ENCODE peak calls at places on chromosome 20, in four cellular contexts. U is brain microvascular endothelial cell, N is bronchial epithelial cell, M is Panc1. B is an unnamed sample.

GRCh38 chr20:10350188-10350842 is 83.7 kb downstream of the MKKS start:
- DNase-seq in N (no peak), U (no peak), M (no peak), B (no peak)

GRCh38 chr20:58882704-58883089 is 30.2 kb downstream of the GNAS start:
- DNase-seq in M (no peak), U (no peak), N (no peak), B (no peak)

GRCh38 chr20:54122189-54122588 is 51.6 kb downstream of the CYP24A1 start:
- DNase-seq in M (no peak), N (peak), U (no peak), B (no peak)

GRCh38 chr20:19757487-19757972 is 528 bp upstream of the RIN2 start:
- DNase-seq in M (no peak), U (peak), N (peak), B (peak)

GRCh38 chr20:61516398-61517208 is 264.5 kb downstream of the CDH4 start:
- DNase-seq in M (no peak), U (no peak), N (no peak), B (no peak)

GRCh38 chr20:43431120-43431519 is 26.6 kb upstream of the SRSF6 start:
- DNase-seq in N (no peak), U (no peak), M (no peak), B (no peak)

GRCh38 chr20:50339196-50339901 is 148.7 kb downstream of the CEBPB start:
- DNase-seq in N (no peak), U (no peak), M (no peak), B (no peak)

GRCh38 chr20:5191829-5192569 is 65.2 kb downstream of the CDS2 start:
- DNase-seq in N (peak), U (peak), M (peak), B (peak)

GRCh38 chr20:33493076-33493766 is 3.3 kb downstream of the CBFA2T2 start:
- DNase-seq in N (no peak), M (no peak), U (no peak), B (no peak)

GRCh38 chr20:57210911-57211280 is 55.5 kb downstream of the BMP7 start:
- DNase-seq in U (no peak), M (no peak), N (no peak), B (no peak)

GRCh38 chr20:41179961-41180360 is 42.6 kb downstream of the PLCG1 start:
- DNase-seq in U (no peak), N (no peak), M (no peak), B (no peak)

GRCh38 chr20:48722002-48722731 is 105.6 kb downstream of the PREX1 start:
- DNase-seq in U (peak), N (no peak), M (no peak), B (no peak)

GRCh38 chr20:41776450-41776849 is 158.3 kb upstream of the CHD6 start:
- DNase-seq in M (no peak), N (no peak), U (no peak), B (no peak)

GRCh38 chr20:36481380-36482043 is 59.8 kb upstream of the MYL9 start:
- DNase-seq in U (no peak), M (no peak), N (no peak), B (no peak)

GRCh38 chr20:57498425-57499400 is 26.2 kb downstream of the CTCFL start:
- DNase-seq in N (peak), M (no peak), U (peak), B (no peak)

GRCh38 chr20:45857836-45858250 is 429 bp downstream of the ZSWIM3 start:
- DNase-seq in M (no peak), N (no peak), U (no peak), B (peak)

GRCh38 chr20:60630609-60631008 is 621.5 kb upstream of the CDH4 start:
- DNase-seq in U (no peak), M (no peak), N (no peak), B (no peak)

GRCh38 chr20:9578584-9578983 is 64.2 kb downstream of the LAMP5 start:
- DNase-seq in U (no peak), M (no peak), N (no peak), B (no peak)

GRCh38 chr20:14491436-14491835 is 154.0 kb upstream of the FLRT3 start:
- DNase-seq in N (no peak), M (no peak), U (no peak), B (no peak)

GRCh38 chr20:60365882-60366281 is 407.7 kb downstream of the CDH26 start:
- DNase-seq in M (no peak), N (no peak), U (no peak), B (no peak)

GRCh38 chr20:10793741-10794140 is 119.9 kb upstream of the JAG1 start:
- DNase-seq in N (no peak), M (no peak), U (no peak), B (no peak)

GRCh38 chr20:58028123-58028522 is 200.3 kb downstream of the ANKRD60 start:
- DNase-seq in U (no peak), N (no peak), M (no peak), B (no peak)

GRCh38 chr20:52470561-52470960 is 279.0 kb upstream of the ZFP64 start:
- DNase-seq in N (no peak), M (no peak), U (no peak), B (no peak)

GRCh38 chr20:54726687-54727086 is 251.3 kb downstream of the DOK5 start:
- DNase-seq in M (no peak), U (no peak), N (no peak), B (no peak)

GRCh38 chr20:53750827-53751393 is 157.3 kb upstream of the ZNF217 start:
- DNase-seq in M (no peak), U (peak), N (no peak), B (no peak)

GRCh38 chr20:25277941-25278521 is 30.1 kb downstream of the PYGB start:
- DNase-seq in U (no peak), M (no peak), N (no peak), B (no peak)

GRCh38 chr20:16761305-16761829 is 13.2 kb downstream of the OTOR start:
- DNase-seq in M (peak), N (peak), U (peak), B (peak)

GRCh38 chr20:54203281-54203680 is 4.6 kb upstream of the PFDN4 start:
- DNase-seq in U (no peak), N (no peak), M (no peak), B (no peak)

GRCh38 chr20:4720977-4721349 is 746 bp upstream of the PRND start:
- DNase-seq in M (no peak), U (no peak), N (no peak), B (no peak)

GRCh38 chr20:4490595-4491280 is 231.0 kb upstream of the PRND start:
- DNase-seq in M (no peak), U (no peak), N (no peak), B (no peak)

DNA sequence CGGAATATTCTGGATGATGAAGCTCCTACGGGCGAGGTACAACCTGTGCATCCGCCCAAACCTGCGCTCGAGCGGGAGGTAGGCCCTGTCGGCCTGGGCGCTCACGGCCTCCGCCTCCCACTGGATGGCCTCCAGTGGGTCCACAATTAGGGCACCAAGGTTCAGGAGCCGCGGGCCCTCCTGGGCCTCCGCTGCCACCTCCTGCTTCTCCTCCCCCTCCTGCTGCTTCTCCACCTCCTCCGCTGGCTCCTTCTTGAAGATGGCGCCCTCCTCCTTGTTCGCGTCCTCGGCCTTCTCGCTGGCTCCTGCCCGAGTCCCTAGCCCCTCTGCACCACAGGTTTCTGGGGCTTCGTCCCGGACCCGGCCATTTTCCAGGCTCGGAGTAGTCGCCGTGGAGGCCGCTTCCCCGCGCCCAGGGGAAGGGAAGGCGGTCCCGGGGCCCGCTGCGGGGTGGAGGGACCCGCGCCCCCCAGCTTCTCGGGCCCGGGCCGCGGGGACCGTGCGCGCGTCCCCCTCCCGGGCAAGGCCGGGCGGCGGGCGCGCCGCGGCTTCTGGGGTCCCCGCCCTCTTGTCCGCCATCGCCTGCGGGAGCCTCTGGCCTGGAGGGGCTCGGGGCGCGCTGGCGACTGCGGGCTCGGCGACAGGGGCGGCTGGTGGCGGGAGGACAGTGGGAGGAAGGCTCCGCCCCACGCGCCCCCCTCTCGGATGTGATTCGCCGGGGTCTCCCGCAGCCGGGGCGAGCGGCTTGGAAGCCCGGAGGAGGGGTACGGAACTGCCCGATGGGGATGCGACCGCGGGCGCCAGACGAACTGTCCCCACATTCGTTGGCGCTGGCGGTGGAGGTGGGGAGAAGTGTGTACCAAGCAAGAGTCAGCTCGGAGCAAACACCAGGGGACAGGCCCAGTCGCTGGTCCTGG is 17.6 kb downstream of the PLAGL2 start:
- DNase-seq in M (no peak), N (no peak), U (no peak), B (peak)
- TF ChIP-seq CTCF in M (no peak), N (no peak), U (no peak), B (no peak)

DNA sequence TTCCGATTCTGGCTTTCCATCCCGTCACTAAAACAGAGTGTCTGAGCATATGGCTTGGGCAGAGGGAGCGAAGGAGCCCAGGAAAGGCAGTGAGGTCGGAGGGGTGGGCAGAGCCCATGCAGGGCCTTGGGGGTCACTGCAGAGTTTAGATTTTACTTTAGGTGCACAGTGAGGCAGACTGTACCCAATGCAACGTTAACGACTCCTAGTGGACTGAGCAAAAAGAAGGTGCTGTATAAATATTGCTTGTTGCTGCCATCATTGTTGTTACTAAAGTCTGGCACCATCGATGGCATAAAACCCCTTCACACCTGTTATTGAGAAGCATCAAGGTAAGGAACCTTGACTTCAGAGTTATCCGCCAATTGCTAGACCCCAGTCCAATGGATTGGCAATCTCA is 119.0 kb downstream of the EYA2 start:
- DNase-seq in N (no peak), U (no peak), M (no peak), B (no peak)
- TF ChIP-seq CTCF in N (no peak), U (peak), M (no peak), B (no peak)

GRCh38 chr20:51378171-51378928 is 164.2 kb downstream of the NFATC2 start:
- DNase-seq in M (no peak), U (no peak), N (no peak), B (no peak)
- TF ChIP-seq CTCF in M (peak), U (peak), N (peak), B (no peak)

GRCh38 chr20:38674178-38675133 is 49.8 kb upstream of the SLC32A1 start:
- DNase-seq in N (peak), M (no peak), U (peak), B (peak)
- TF ChIP-seq CTCF in N (no peak), M (no peak), U (no peak), B (no peak)

DNA sequence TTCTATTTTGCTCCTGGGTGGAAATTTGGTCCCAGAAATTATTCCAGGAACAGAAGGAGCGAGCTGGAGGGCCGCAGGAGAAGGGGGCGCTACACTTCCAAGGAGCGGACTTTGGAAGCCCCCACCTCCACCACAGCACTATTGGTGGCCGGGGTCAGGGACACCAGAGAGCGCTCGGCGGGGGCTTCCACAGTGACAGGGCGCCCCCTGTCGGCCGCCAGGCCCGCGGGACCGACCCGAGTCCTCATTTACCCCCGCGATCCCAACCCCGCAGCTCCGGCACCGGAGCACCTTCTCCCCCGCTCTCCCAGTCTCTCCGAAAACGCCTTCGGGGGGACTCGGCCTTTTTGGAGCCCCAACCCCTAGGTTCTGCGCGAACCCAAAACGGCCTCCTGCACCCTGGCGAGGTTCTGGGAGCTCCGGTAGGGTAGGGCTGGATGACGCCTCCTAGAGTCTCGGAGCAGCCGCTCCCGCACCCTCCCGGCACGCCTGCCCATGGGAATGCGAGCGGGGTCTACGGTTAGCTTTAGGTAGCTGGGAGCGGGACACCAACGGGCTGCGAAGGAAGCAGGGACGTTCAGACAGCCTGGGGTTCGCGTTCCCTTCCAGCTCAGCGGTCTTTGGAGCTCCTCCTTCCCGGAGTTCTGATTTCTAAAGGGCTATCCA is 2.4 kb upstream of the FOXA2 start:
- DNase-seq in U (no peak), M (no peak), N (no peak), B (peak)
- TF ChIP-seq CTCF in U (peak), M (peak), N (peak), B (peak)